ENCODE peak calls at places on chromosomes 1 and 21, in six cellular contexts. One of them, this sample, is unnamed.

GRCh38 chr1:145997156-145998023 is 1.0 kb upstream of the TXNIP start:
- DNase-seq in iPS-NIHi11: peak; percentile 42
- DNase-seq in type B pancreatic cell: no peak
- DNase-seq in GM03348: no peak
- DNase-seq in activated CD4-positive, alpha-beta T cell treated with anti-CD3 and anti-CD28 coated beads for 24 hours: no peak
- DNase-seq in brain microvascular endothelial cell: no peak
- DNase-seq in this sample: no peak

GRCh38 chr1:119097380-119097779 is 43.1 kb downstream of the WARS2 start:
- DNase-seq in iPS-NIHi11: no peak
- DNase-seq in type B pancreatic cell: no peak
- DNase-seq in GM03348: peak; percentile 21
- DNase-seq in activated CD4-positive, alpha-beta T cell treated with anti-CD3 and anti-CD28 coated beads for 24 hours: no peak
- DNase-seq in brain microvascular endothelial cell: no peak
- DNase-seq in this sample: peak; percentile 14

GRCh38 chr1:173914366-173914871 is 2.7 kb downstream of the SERPINC1 start:
- DNase-seq in iPS-NIHi11: peak; percentile 80
- DNase-seq in type B pancreatic cell: no peak
- DNase-seq in GM03348: peak; percentile 27
- DNase-seq in activated CD4-positive, alpha-beta T cell treated with anti-CD3 and anti-CD28 coated beads for 24 hours: peak; percentile 25
- DNase-seq in brain microvascular endothelial cell: peak; percentile 20
- DNase-seq in this sample: peak; percentile 24

GRCh38 chr1:200038987-200039848 is 11.7 kb downstream of the NR5A2 start:
- DNase-seq in iPS-NIHi11: peak; percentile 65
- DNase-seq in type B pancreatic cell: peak; percentile 69
- DNase-seq in GM03348: peak; percentile 69
- DNase-seq in activated CD4-positive, alpha-beta T cell treated with anti-CD3 and anti-CD28 coated beads for 24 hours: peak; percentile 21
- DNase-seq in brain microvascular endothelial cell: no peak
- DNase-seq in this sample: peak; percentile 57

GRCh38 chr1:67350783-67351182 is 43.1 kb downstream of the IL12RB2 start:
- DNase-seq in iPS-NIHi11: no peak
- DNase-seq in type B pancreatic cell: no peak
- DNase-seq in GM03348: no peak
- DNase-seq in activated CD4-positive, alpha-beta T cell treated with anti-CD3 and anti-CD28 coated beads for 24 hours: no peak
- DNase-seq in brain microvascular endothelial cell: no peak
- DNase-seq in this sample: no peak

GRCh38 chr1:202255343-202255742 is 61.7 kb downstream of the LGR6 start:
- DNase-seq in iPS-NIHi11: no peak
- DNase-seq in type B pancreatic cell: no peak
- DNase-seq in GM03348: no peak
- DNase-seq in activated CD4-positive, alpha-beta T cell treated with anti-CD3 and anti-CD28 coated beads for 24 hours: no peak
- DNase-seq in brain microvascular endothelial cell: no peak
- DNase-seq in this sample: no peak

GRCh38 chr1:101004666-101005065 is 20.9 kb downstream of the DPH5 start:
- DNase-seq in iPS-NIHi11: no peak
- DNase-seq in type B pancreatic cell: no peak
- DNase-seq in GM03348: peak; percentile 6
- DNase-seq in activated CD4-positive, alpha-beta T cell treated with anti-CD3 and anti-CD28 coated beads for 24 hours: no peak
- DNase-seq in brain microvascular endothelial cell: no peak
- DNase-seq in this sample: no peak

GRCh38 chr1:201886103-201886885 is 2.4 kb upstream of the SHISA4 start:
- DNase-seq in iPS-NIHi11: no peak
- DNase-seq in type B pancreatic cell: no peak
- DNase-seq in GM03348: no peak
- DNase-seq in activated CD4-positive, alpha-beta T cell treated with anti-CD3 and anti-CD28 coated beads for 24 hours: no peak
- DNase-seq in brain microvascular endothelial cell: no peak
- DNase-seq in this sample: no peak

GRCh38 chr1:229990326-229990725 is 76.7 kb upstream of the GALNT2 start:
- DNase-seq in iPS-NIHi11: no peak
- DNase-seq in type B pancreatic cell: no peak
- DNase-seq in GM03348: no peak
- DNase-seq in activated CD4-positive, alpha-beta T cell treated with anti-CD3 and anti-CD28 coated beads for 24 hours: no peak
- DNase-seq in brain microvascular endothelial cell: no peak
- DNase-seq in this sample: no peak

GRCh38 chr1:7470904-7471638 is 300.0 kb upstream of the VAMP3 start:
- DNase-seq in iPS-NIHi11: no peak
- DNase-seq in type B pancreatic cell: no peak
- DNase-seq in GM03348: peak; percentile 96
- DNase-seq in activated CD4-positive, alpha-beta T cell treated with anti-CD3 and anti-CD28 coated beads for 24 hours: no peak
- DNase-seq in brain microvascular endothelial cell: peak; percentile 98
- DNase-seq in this sample: peak; percentile 98

GRCh38 chr1:184457500-184457899 is 70.7 kb downstream of the C1orf21 start:
- DNase-seq in iPS-NIHi11: no peak
- DNase-seq in type B pancreatic cell: no peak
- DNase-seq in GM03348: peak; percentile 33
- DNase-seq in activated CD4-positive, alpha-beta T cell treated with anti-CD3 and anti-CD28 coated beads for 24 hours: no peak
- DNase-seq in brain microvascular endothelial cell: no peak
- DNase-seq in this sample: no peak

GRCh38 chr1:11384170-11384554 is 94.8 kb upstream of the DISP3 start:
- DNase-seq in iPS-NIHi11: no peak
- DNase-seq in type B pancreatic cell: no peak
- DNase-seq in GM03348: no peak
- DNase-seq in activated CD4-positive, alpha-beta T cell treated with anti-CD3 and anti-CD28 coated beads for 24 hours: no peak
- DNase-seq in brain microvascular endothelial cell: no peak
- DNase-seq in this sample: no peak

GRCh38 chr1:154137888-154138287 is 17.0 kb downstream of the NUP210L start:
- DNase-seq in iPS-NIHi11: no peak
- DNase-seq in type B pancreatic cell: no peak
- DNase-seq in GM03348: no peak
- DNase-seq in activated CD4-positive, alpha-beta T cell treated with anti-CD3 and anti-CD28 coated beads for 24 hours: no peak
- DNase-seq in brain microvascular endothelial cell: no peak
- DNase-seq in this sample: no peak

GRCh38 chr1:39755965-39756659 is 15.0 kb downstream of the OXCT2 start:
- DNase-seq in iPS-NIHi11: no peak
- DNase-seq in type B pancreatic cell: no peak
- DNase-seq in GM03348: no peak
- DNase-seq in activated CD4-positive, alpha-beta T cell treated with anti-CD3 and anti-CD28 coated beads for 24 hours: no peak
- DNase-seq in brain microvascular endothelial cell: no peak
- DNase-seq in this sample: no peak

GRCh38 chr1:227895828-227896685 is 51.7 kb downstream of the WNT9A start:
- DNase-seq in iPS-NIHi11: peak; percentile 70
- DNase-seq in type B pancreatic cell: peak; percentile 76
- DNase-seq in GM03348: no peak
- DNase-seq in activated CD4-positive, alpha-beta T cell treated with anti-CD3 and anti-CD28 coated beads for 24 hours: no peak
- DNase-seq in brain microvascular endothelial cell: no peak
- DNase-seq in this sample: peak; percentile 5

GRCh38 chr1:32898056-32898455 is 3.1 kb downstream of the TMEM54 start:
- DNase-seq in iPS-NIHi11: no peak
- DNase-seq in type B pancreatic cell: no peak
- DNase-seq in GM03348: no peak
- DNase-seq in activated CD4-positive, alpha-beta T cell treated with anti-CD3 and anti-CD28 coated beads for 24 hours: no peak
- DNase-seq in brain microvascular endothelial cell: no peak
- DNase-seq in this sample: no peak

GRCh38 chr1:22689505-22689904 is 21.1 kb upstream of the EPHB2 start:
- DNase-seq in iPS-NIHi11: peak; percentile 74
- DNase-seq in type B pancreatic cell: no peak
- DNase-seq in GM03348: peak; percentile 90
- DNase-seq in activated CD4-positive, alpha-beta T cell treated with anti-CD3 and anti-CD28 coated beads for 24 hours: no peak
- DNase-seq in brain microvascular endothelial cell: peak; percentile 53
- DNase-seq in this sample: peak; percentile 84

GRCh38 chr1:95013948-95014574 is 58.7 kb downstream of the ALG14 start:
- DNase-seq in iPS-NIHi11: no peak
- DNase-seq in type B pancreatic cell: no peak
- DNase-seq in GM03348: no peak
- DNase-seq in activated CD4-positive, alpha-beta T cell treated with anti-CD3 and anti-CD28 coated beads for 24 hours: no peak
- DNase-seq in brain microvascular endothelial cell: no peak
- DNase-seq in this sample: no peak

GRCh38 chr21:43869486-43870325 is 4.7 kb downstream of the AGPAT3 start:
- DNase-seq in iPS-NIHi11: no peak
- DNase-seq in type B pancreatic cell: no peak
- DNase-seq in GM03348: peak; percentile 33
- DNase-seq in activated CD4-positive, alpha-beta T cell treated with anti-CD3 and anti-CD28 coated beads for 24 hours: no peak
- DNase-seq in brain microvascular endothelial cell: no peak
- DNase-seq in this sample: peak; percentile 85

GRCh38 chr21:33560965-33561364 is 18.1 kb downstream of the SON start:
- DNase-seq in iPS-NIHi11: no peak
- DNase-seq in type B pancreatic cell: no peak
- DNase-seq in GM03348: no peak
- DNase-seq in activated CD4-positive, alpha-beta T cell treated with anti-CD3 and anti-CD28 coated beads for 24 hours: no peak
- DNase-seq in brain microvascular endothelial cell: no peak
- DNase-seq in this sample: no peak

GRCh38 chr1:191929383-191929782 is 228.9 kb upstream of the RGS18 start:
- DNase-seq in iPS-NIHi11: no peak
- DNase-seq in type B pancreatic cell: no peak
- DNase-seq in GM03348: no peak
- DNase-seq in activated CD4-positive, alpha-beta T cell treated with anti-CD3 and anti-CD28 coated beads for 24 hours: no peak
- DNase-seq in brain microvascular endothelial cell: no peak
- DNase-seq in this sample: no peak

GRCh38 chr1:8913457-8913856 is 32.2 kb upstream of the CA6 start:
- DNase-seq in iPS-NIHi11: no peak
- DNase-seq in type B pancreatic cell: no peak
- DNase-seq in GM03348: no peak
- DNase-seq in activated CD4-positive, alpha-beta T cell treated with anti-CD3 and anti-CD28 coated beads for 24 hours: no peak
- DNase-seq in brain microvascular endothelial cell: no peak
- DNase-seq in this sample: no peak